ENCODE peak calls at places on chromosomes 16 and 17, in ten cellular contexts. T, P, Y, C, B, S, V, L, U and E are unnamed samples.
A peak's percentile ranks its signal among the peaks of the same experiment; 100 is the strongest.

GRCh38 chr16:11601425-11601824 is 14.7 kb upstream of the LITAF start:
- DNase-seq in T (no peak), P (no peak), Y (no peak), C (no peak), B (no peak), S (no peak), V (no peak), L (no peak), U (no peak), E (no peak)

GRCh38 chr17:50634915-50635719 is 436 bp downstream of the ABCC3 start:
- DNase-seq in T (no peak), P (no peak), Y (no peak), C (no peak), B (peak; percentile 48), S (no peak), V (no peak), L (no peak), U (no peak), E (no peak)

GRCh38 chr16:81873843-81874752 is 95.0 kb downstream of the PLCG2 start:
- DNase-seq in T (no peak), P (peak; percentile 14), Y (no peak), C (no peak), B (peak; percentile 68), S (peak; percentile 71), V (no peak), L (no peak), U (peak; percentile 48), E (no peak)

GRCh38 chr16:50209548-50210265 is 56.6 kb downstream of the TENT4B start:
- DNase-seq in T (no peak), P (no peak), Y (no peak), C (no peak), B (no peak), S (no peak), V (no peak), L (no peak), U (no peak), E (no peak)

GRCh38 chr16:4115209-4115940 is 867 bp downstream of the ADCY9 start:
- DNase-seq in T (peak; percentile 77), P (peak; percentile 60), Y (peak; percentile 51), C (peak; percentile 55), B (peak; percentile 92), S (peak; percentile 80), V (no peak), L (peak; percentile 49), U (peak; percentile 52), E (no peak)

GRCh38 chr16:88192601-88193000 is 190.2 kb upstream of the ZNF469 start:
- DNase-seq in T (no peak), P (no peak), Y (no peak), C (no peak), B (no peak), S (no peak), V (no peak), L (no peak), U (no peak), E (peak; percentile 4)

GRCh38 chr17:18187816-18188761 is 4.5 kb downstream of the ALKBH5 start:
- DNase-seq in T (peak; percentile 76), P (peak; percentile 52), Y (no peak), C (no peak), B (peak; percentile 88), S (peak; percentile 27), V (no peak), L (no peak), U (no peak), E (no peak)

GRCh38 chr16:53904533-53904932 is 200.6 kb downstream of the FTO start:
- DNase-seq in T (no peak), P (no peak), Y (no peak), C (no peak), B (no peak), S (peak; percentile 35), V (no peak), L (no peak), U (no peak), E (no peak)

GRCh38 chr16:72468582-72468981 is 296.6 kb upstream of the PMFBP1 start:
- DNase-seq in T (no peak), P (peak; percentile 40), Y (no peak), C (no peak), B (peak; percentile 33), S (no peak), V (no peak), L (no peak), U (peak; percentile 40), E (no peak)

GRCh38 chr16:2242598-2242997 is 6.4 kb downstream of the DNASE1L2 start:
- DNase-seq in T (no peak), P (no peak), Y (no peak), C (no peak), B (no peak), S (no peak), V (no peak), L (peak; percentile 72), U (no peak), E (no peak)